ENCODE peak calls at places on chromosomes 12 and 14, in six cellular contexts. D is Panc1; F is cardiac muscle cell; S is psoas muscle; B is GM23248; P is CD8-positive, alpha-beta T cell. Y is an unnamed sample.

GRCh38 chr12:111448266-111448830 is 42.6 kb downstream of the SH2B3 start:
- DNase-seq in S (no peak), P (no peak), B (no peak), D (no peak), F (no peak), Y (no peak)

GRCh38 chr14:53226553-53226952 is 73.4 kb upstream of the DDHD1 start:
- DNase-seq in B (no peak), D (no peak), S (peak), P (no peak), F (no peak), Y (no peak)

GRCh38 chr12:121776190-121777098 is 17.0 kb downstream of the RHOF start:
- DNase-seq in P (peak), D (no peak), B (peak), F (peak), S (peak), Y (no peak)

GRCh38 chr12:109927622-109928021 is 27.5 kb downstream of the TCHP start:
- DNase-seq in P (peak), S (no peak), D (peak), F (no peak), B (peak), Y (no peak)

GRCh38 chr12:32089156-32089950 is 17.3 kb upstream of the BICD1 start:
- DNase-seq in F (no peak), D (no peak), B (peak), P (no peak), S (no peak), Y (no peak)

GRCh38 chr12:110281549-110282342 is 699 bp downstream of the ATP2A2 start:
- DNase-seq in D (no peak), S (peak), F (peak), B (peak), P (peak), Y (peak)

GRCh38 chr12:124756151-124756550 is 107.5 kb downstream of the SCARB1 start:
- DNase-seq in P (no peak), D (no peak), F (no peak), B (no peak), S (no peak), Y (no peak)

GRCh38 chr12:57069522-57069921 is 9.1 kb downstream of the NEMP1 start:
- DNase-seq in F (peak), P (peak), D (peak), S (no peak), B (peak), Y (peak)

GRCh38 chr12:71973687-71974086 is 35.0 kb downstream of the TPH2 start:
- DNase-seq in F (no peak), P (no peak), B (peak), S (no peak), D (no peak), Y (no peak)

GRCh38 chr12:56758728-56759269 is 4.3 kb upstream of the HSD17B6 start:
- DNase-seq in P (no peak), F (no peak), S (no peak), D (no peak), B (no peak), Y (no peak)

GRCh38 chr12:112979281-112979680 is 962 bp downstream of the OAS2 start:
- DNase-seq in F (no peak), P (peak), D (no peak), B (no peak), S (no peak), Y (no peak)

GRCh38 chr14:23387916-23388882 is 11.4 kb downstream of the CMTM5 start:
- DNase-seq in D (no peak), B (no peak), F (no peak), S (no peak), P (no peak), Y (no peak)

GRCh38 chr12:57085999-57086950 is 2.6 kb upstream of the NAB2 start:
- DNase-seq in D (no peak), B (peak), P (peak), S (peak), F (peak), Y (peak)

DNA sequence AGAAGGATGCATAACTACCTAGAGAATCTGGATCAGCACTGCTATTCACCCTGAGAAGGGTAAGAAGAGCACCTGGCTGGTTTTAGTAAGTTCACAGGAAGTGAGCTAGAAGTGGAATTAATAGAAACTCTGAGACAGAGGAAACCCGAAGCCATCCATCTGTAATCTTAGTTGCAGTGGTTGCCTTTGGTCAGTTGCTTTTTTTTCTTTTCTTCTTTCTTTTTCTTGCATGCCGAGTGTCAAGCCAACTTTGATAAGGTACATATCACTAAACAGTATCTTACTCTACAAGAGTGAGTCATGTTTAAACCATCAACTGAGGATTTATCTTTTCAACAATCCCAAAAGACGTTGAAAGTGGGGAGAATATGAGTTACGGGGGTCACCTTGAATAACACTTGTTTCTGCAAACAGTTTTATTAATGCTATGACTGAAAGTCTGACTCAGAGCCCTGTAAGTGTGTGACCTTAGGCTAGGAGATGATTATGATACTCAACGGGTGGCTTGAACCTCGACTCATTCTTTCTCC is 26.7 kb downstream of the C12orf75 start:
- DNase-seq in S (no peak), F (no peak), P (no peak), D (no peak), B (peak), Y (no peak)
- H3K27ac ChIP-seq in S (peak), F (no peak), P (no peak), D (peak), B (no peak), Y (no peak)

GRCh38 chr14:76984297-76984696 is 44.2 kb downstream of the IRF2BPL start:
- DNase-seq in S (no peak), P (no peak), B (no peak), D (no peak), F (no peak), Y (no peak)
- H3K27ac ChIP-seq in S (no peak), P (no peak), B (no peak), D (peak), F (peak), Y (no peak)

DNA sequence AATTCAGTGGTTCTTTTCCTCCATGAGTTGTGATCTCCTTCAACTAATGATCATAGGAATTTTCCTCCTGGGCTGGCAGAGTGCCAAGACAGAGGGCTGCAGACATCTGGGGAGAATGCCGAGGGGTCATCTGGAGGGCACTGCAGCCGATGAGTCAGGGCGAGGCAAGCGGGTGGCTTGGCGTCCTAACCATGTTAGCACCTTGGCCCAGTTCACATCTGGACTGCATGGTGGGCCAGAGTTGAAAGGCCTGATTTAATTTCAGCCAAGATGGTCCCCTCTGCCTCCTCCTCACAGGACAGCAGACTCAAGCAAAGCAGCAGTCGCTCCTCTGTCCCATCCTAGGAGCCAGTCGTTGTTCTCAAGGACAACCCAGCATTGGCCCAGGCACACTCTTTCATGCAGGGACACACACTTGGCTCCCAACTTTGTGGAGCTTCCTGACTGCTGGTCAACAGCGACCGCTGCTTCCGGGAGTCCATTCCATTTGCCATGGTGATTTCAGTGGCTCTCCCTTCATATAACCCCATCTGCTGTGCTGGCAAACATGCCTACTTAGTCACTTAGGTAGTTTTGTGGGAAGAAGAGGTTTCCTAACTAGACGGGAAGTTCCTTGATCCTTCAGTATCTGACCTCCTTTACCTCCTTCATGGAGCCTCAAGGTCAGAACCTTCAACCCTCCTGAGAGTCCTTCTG is 161.8 kb downstream of the TTC8 start:
- DNase-seq in D (no peak), F (no peak), P (no peak), S (peak), B (peak), Y (no peak)
- H3K27ac ChIP-seq in D (no peak), F (no peak), P (no peak), S (no peak), B (no peak), Y (no peak)

GRCh38 chr14:101968186-101968585 is 3.8 kb downstream of the DYNC1H1 start:
- DNase-seq in P (no peak), F (no peak), S (no peak), D (no peak), B (no peak), Y (no peak)
- H3K27ac ChIP-seq in P (no peak), F (no peak), S (peak), D (no peak), B (no peak), Y (no peak)

DNA sequence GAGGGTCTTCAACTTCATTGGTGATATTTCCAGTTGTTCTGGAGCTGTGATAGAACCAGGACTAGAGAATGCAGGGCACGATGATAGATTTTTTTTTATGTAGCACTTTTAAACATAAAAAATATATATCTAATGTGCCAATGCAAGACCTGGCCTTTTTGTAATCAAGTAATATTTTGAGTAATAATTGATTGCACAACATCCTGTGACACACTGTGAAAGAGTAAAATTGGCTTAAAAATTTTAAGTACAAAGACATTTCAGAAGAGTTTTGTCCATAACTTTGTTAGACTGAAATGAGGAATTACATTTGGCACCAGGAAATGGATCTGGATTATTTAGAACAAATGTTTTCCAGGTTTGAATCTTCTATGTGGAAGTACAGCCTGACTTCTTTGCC is 22.1 kb downstream of the PRKCH start:
- DNase-seq in P (no peak), S (no peak), D (no peak), B (peak), F (no peak), Y (no peak)
- H3K27ac ChIP-seq in P (peak), S (peak), D (no peak), B (no peak), F (peak), Y (no peak)

DNA sequence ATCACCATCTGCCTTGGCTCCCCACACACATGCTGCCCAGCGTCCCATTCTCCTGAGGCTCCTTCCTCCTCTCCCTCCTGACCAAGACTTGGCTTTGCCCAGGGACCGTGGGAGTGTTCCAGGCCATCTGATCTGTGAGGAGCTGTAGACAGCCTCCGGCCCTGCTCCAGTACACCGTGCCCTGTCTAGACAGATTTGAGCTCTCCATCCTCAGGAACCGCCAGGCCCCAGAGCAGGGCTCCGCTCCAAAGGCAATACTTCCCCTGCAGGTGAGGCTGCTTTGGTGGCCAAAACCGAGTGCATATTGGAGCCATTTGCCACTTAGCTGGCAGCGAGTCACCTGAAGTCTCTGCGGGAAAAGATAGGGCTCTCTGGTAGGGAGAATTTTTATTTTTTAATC is 147.4 kb downstream of the ANO2 start:
- DNase-seq in S (no peak), F (no peak), D (no peak), B (no peak), P (no peak), Y (no peak)
- H3K27ac ChIP-seq in S (no peak), F (no peak), D (no peak), B (no peak), P (no peak), Y (no peak)

GRCh38 chr12:54384591-54385041 is at the start of gene ZNF385A:
- DNase-seq in D (no peak), P (no peak), B (no peak), F (no peak), S (peak), Y (no peak)
- H3K27ac ChIP-seq in D (no peak), P (no peak), B (peak), F (no peak), S (peak), Y (peak)

GRCh38 chr14:61335049-61335448 is 13.7 kb downstream of the PRKCH start:
- DNase-seq in P (no peak), B (no peak), F (no peak), D (no peak), S (no peak), Y (no peak)

GRCh38 chr14:61334197-61334701 is 12.9 kb downstream of the PRKCH start:
- DNase-seq in F (peak), P (peak), D (no peak), S (no peak), B (no peak), Y (no peak)

GRCh38 chr14:61338457-61338856 is 17.1 kb downstream of the PRKCH start:
- DNase-seq in P (no peak), B (no peak), F (no peak), D (no peak), S (no peak), Y (no peak)

GRCh38 chr14:61335876-61336275 is 14.5 kb downstream of the PRKCH start:
- DNase-seq in D (no peak), F (no peak), S (no peak), B (no peak), P (no peak), Y (no peak)

GRCh38 chr14:61337893-61338292 is 16.5 kb downstream of the PRKCH start:
- DNase-seq in S (no peak), P (peak), D (no peak), F (no peak), B (no peak), Y (no peak)
- H3K27ac ChIP-seq in S (no peak), P (peak), D (no peak), F (peak), B (no peak), Y (no peak)

DNA sequence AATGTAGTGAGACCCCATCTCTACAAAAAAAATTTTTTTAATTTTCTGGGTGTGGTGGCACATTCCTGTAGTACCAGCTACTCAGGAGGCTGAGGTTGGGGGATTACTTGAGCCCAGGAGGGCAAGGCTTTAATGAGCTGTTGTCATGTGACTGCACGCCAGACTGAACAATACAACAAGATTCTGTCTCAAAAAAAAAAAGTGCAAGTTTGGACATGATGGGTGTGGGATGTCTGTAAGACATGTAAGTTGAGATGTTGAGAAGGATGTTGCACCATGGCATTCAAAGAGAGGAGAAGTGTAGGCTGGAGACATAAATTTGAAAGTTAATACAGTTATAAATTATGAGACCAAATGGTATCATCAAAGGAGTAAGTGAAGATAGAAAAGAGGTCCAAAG is 23.5 kb downstream of the YEATS4 start:
- DNase-seq in S (no peak), D (no peak), P (no peak), F (no peak), B (no peak), Y (no peak)
- H3K27ac ChIP-seq in S (no peak), D (no peak), P (no peak), F (no peak), B (no peak), Y (no peak)

DNA sequence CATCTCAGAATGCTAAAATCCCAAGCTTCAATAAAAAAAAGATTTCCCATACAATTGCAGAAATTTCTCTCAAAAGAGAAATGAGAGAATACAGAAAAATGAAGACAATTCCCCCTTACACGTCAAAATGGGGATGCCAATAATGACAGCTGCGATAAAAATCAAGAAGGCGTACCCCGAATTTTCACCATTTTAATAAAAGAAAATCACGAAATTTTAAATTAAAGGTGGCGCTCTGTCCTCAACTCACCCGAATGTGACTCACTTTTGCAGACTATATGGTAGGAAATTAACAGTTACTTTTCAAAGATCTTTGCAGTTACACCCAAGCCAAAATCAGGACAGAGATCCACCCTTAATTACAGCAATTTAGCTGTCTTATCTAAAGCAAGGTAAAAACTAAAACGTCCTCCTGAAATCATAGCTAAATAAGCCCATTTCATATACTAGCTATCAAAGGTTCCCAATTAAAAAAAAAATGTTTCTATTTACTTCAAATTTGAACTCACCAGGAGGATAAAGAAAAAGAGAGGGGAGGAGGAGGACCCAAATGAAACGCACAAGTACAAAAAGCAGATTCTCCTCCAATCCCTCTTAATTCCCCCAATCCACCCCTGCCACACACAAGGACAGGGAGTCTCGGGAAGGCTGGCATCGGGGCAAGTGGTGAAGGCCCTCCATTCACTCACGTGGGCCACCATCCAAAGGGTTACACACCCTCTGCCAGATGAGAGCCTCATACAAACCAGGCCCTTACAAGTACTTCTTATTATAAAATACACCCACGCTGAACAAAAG is 1.9 kb downstream of the ATP2B1 start:
- DNase-seq in P (no peak), B (peak), F (peak), S (peak), D (no peak), Y (peak)
- H3K27ac ChIP-seq in P (no peak), B (peak), F (no peak), S (no peak), D (peak), Y (no peak)